ENCODE peak calls at places on chromosomes 5 and 9, in seven cellular contexts. C, J, W, L, A, I and Z are unnamed samples.

GRCh38 chr9:131405858-131406566 is 12.1 kb downstream of the PRRC2B start:
- DNase-seq in C (no peak), J (no peak), W (no peak), L (no peak), A (no peak), I (no peak), Z (no peak)

GRCh38 chr9:137678202-137678601 is 59.4 kb downstream of the EHMT1 start:
- DNase-seq in C (no peak), J (no peak), W (no peak), L (no peak), A (no peak), I (no peak), Z (no peak)

GRCh38 chr5:73636408-73636807 is 10.4 kb downstream of the ARHGEF28 start:
- DNase-seq in C (no peak), J (no peak), W (no peak), L (no peak), A (no peak), I (no peak), Z (no peak)

GRCh38 chr9:123637596-123637939 is 281.6 kb downstream of the CRB2 start:
- DNase-seq in C (no peak), J (no peak), W (peak; percentile 77), L (peak; percentile 22), A (no peak), I (no peak), Z (no peak)

GRCh38 chr5:127858116-127858784 is 155.1 kb downstream of the CCDC192 start:
- DNase-seq in C (no peak), J (no peak), W (no peak), L (no peak), A (no peak), I (no peak), Z (no peak)

GRCh38 chr5:169545762-169546161 is 37.8 kb upstream of the SPDL1 start:
- DNase-seq in C (no peak), J (no peak), W (peak; percentile 18), L (peak; percentile 70), A (no peak), I (no peak), Z (peak; percentile 76)

GRCh38 chr9:123978981-123979380 is 32.6 kb upstream of the LHX2 start:
- DNase-seq in C (no peak), J (peak; percentile 76), W (no peak), L (no peak), A (no peak), I (no peak), Z (no peak)

GRCh38 chr5:75113354-75113753 is 61.0 kb upstream of the GCNT4 start:
- DNase-seq in C (no peak), J (no peak), W (no peak), L (no peak), A (no peak), I (no peak), Z (peak; percentile 93)

GRCh38 chr9:95434116-95435073 is 82.4 kb downstream of the PTCH1 start:
- DNase-seq in C (no peak), J (no peak), W (no peak), L (peak; percentile 35), A (no peak), I (no peak), Z (no peak)

GRCh38 chr5:57102905-57103255 is 71.0 kb upstream of the GPBP1 start:
- DNase-seq in C (no peak), J (no peak), W (no peak), L (no peak), A (no peak), I (no peak), Z (no peak)

GRCh38 chr9:14203366-14204056 is 110.4 kb downstream of the NFIB start:
- DNase-seq in C (peak; percentile 80), J (peak; percentile 82), W (peak; percentile 48), L (peak; percentile 45), A (peak; percentile 41), I (peak; percentile 77), Z (no peak)

GRCh38 chr5:77627869-77628674 is 10.4 kb downstream of the OTP start:
- DNase-seq in C (no peak), J (no peak), W (no peak), L (no peak), A (no peak), I (no peak), Z (no peak)

GRCh38 chr9:37968228-37968672 is 64.3 kb upstream of the SLC25A51 start:
- DNase-seq in C (no peak), J (no peak), W (peak; percentile 46), L (peak; percentile 86), A (no peak), I (no peak), Z (peak; percentile 84)

GRCh38 chr5:163569284-163569683 is 63.9 kb downstream of the MAT2B start:
- DNase-seq in C (no peak), J (no peak), W (peak; percentile 27), L (peak; percentile 61), A (no peak), I (no peak), Z (peak; percentile 12)

GRCh38 chr5:30850871-30851270 is 342.6 kb upstream of the CDH6 start:
- DNase-seq in C (no peak), J (no peak), W (no peak), L (no peak), A (no peak), I (no peak), Z (no peak)

GRCh38 chr9:38700695-38701094 is 19.2 kb downstream of the FAM240B start:
- DNase-seq in C (no peak), J (no peak), W (peak; percentile 71), L (peak; percentile 28), A (no peak), I (no peak), Z (peak; percentile 95)

GRCh38 chr5:16508730-16509531 is 43.3 kb upstream of the ZNF622 start:
- DNase-seq in C (peak; percentile 81), J (peak; percentile 91), W (no peak), L (peak; percentile 4), A (peak; percentile 45), I (peak; percentile 78), Z (peak; percentile 75)

GRCh38 chr9:21810388-21810787 is 8.0 kb downstream of the MTAP start:
- DNase-seq in C (no peak), J (no peak), W (peak; percentile 46), L (peak; percentile 91), A (no peak), I (no peak), Z (peak; percentile 85)

GRCh38 chr9:33466565-33467495 is 6.9 kb downstream of the NOL6 start:
- DNase-seq in C (peak; percentile 83), J (peak; percentile 59), W (peak; percentile 29), L (peak; percentile 35), A (no peak), I (peak; percentile 57), Z (no peak)

GRCh38 chr9:27880135-27880534 is 306.9 kb upstream of the C9orf72 start:
- DNase-seq in C (no peak), J (peak; percentile 4), W (no peak), L (no peak), A (no peak), I (no peak), Z (no peak)

GRCh38 chr9:36128331-36128730 is 8.2 kb upstream of the GLIPR2 start:
- DNase-seq in C (no peak), J (no peak), W (no peak), L (no peak), A (no peak), I (no peak), Z (no peak)

GRCh38 chr9:14593406-14593805 is 99.8 kb downstream of the ZDHHC21 start:
- DNase-seq in C (no peak), J (no peak), W (no peak), L (no peak), A (no peak), I (no peak), Z (peak; percentile 43)

GRCh38 chr5:54655761-54656160 is 138.2 kb downstream of the SNX18 start:
- DNase-seq in C (no peak), J (no peak), W (peak; percentile 75), L (no peak), A (no peak), I (no peak), Z (no peak)

GRCh38 chr5:91288517-91288916 is 94.6 kb downstream of the ARRDC3 start:
- DNase-seq in C (no peak), J (no peak), W (no peak), L (no peak), A (no peak), I (no peak), Z (no peak)

GRCh38 chr5:139395844-139396640 is 1.1 kb upstream of the PROB1 start:
- DNase-seq in C (no peak), J (no peak), W (no peak), L (peak; percentile 42), A (no peak), I (no peak), Z (no peak)

GRCh38 chr9:97788763-97789663 is 64.0 kb upstream of the FOXE1 start:
- DNase-seq in C (no peak), J (peak; percentile 40), W (no peak), L (no peak), A (no peak), I (no peak), Z (peak; percentile 86)

GRCh38 chr5:128053291-128053954 is 30.1 kb upstream of the SLC12A2 start:
- DNase-seq in C (no peak), J (peak; percentile 12), W (peak; percentile 9), L (peak; percentile 5), A (no peak), I (no peak), Z (no peak)

GRCh38 chr5:154857091-154857533 is 1.3 kb upstream of the CNOT8 start:
- DNase-seq in C (peak; percentile 82), J (peak; percentile 89), W (no peak), L (no peak), A (no peak), I (peak; percentile 89), Z (peak; percentile 39)

GRCh38 chr5:103808464-103809106 is 246.0 kb upstream of the NUDT12 start:
- DNase-seq in C (no peak), J (peak; percentile 28), W (peak; percentile 69), L (peak; percentile 45), A (no peak), I (no peak), Z (peak; percentile 51)

GRCh38 chr5:78638423-78638822 is 10.1 kb downstream of the LHFPL2 start:
- DNase-seq in C (peak; percentile 75), J (peak; percentile 88), W (peak; percentile 88), L (peak; percentile 98), A (peak; percentile 62), I (peak; percentile 65), Z (peak; percentile 86)

GRCh38 chr9:112173489-112174222 is 1.4 kb downstream of the SUSD1 start:
- DNase-seq in C (no peak), J (no peak), W (no peak), L (no peak), A (no peak), I (no peak), Z (no peak)
- H3K4me3 ChIP-seq in C (peak overlapping the region; percentile 68), J (peak overlapping the region; percentile 68), W (no peak overlapping the region), L (no peak overlapping the region), A (no peak overlapping the region), I (no peak overlapping the region), Z (no peak overlapping the region)

GRCh38 chr9:129362287-129363098 is 184.4 kb upstream of the IER5L start:
- DNase-seq in C (no peak), J (no peak), W (no peak), L (no peak), A (no peak), I (no peak), Z (peak; percentile 56)
- TF ChIP-seq CTCF in C (no peak), J (no peak), W (no peak), L (no peak), A (no peak), I (no peak), Z (peak; percentile 49)

GRCh38 chr5:117888688-117889087 is 1099.7 kb downstream of the DTWD2 start:
- DNase-seq in C (no peak), J (no peak), W (peak; percentile 6), L (no peak), A (no peak), I (no peak), Z (no peak)
- H3K4me3 ChIP-seq in C (peak overlapping the region; percentile 25), J (no peak overlapping the region), W (no peak overlapping the region), L (no peak overlapping the region), A (no peak overlapping the region), I (peak overlapping the region; percentile 8), Z (no peak overlapping the region)

GRCh38 chr5:65790371-65791163 is 68.6 kb downstream of the NLN start:
- DNase-seq in C (no peak), J (no peak), W (no peak), L (no peak), A (no peak), I (no peak), Z (no peak)
- TF ChIP-seq CTCF in C (no peak), J (no peak), W (no peak), L (no peak), A (no peak), I (no peak), Z (no peak)